ENCODE peak calls at places on chromosomes 3 and 15, in nine cellular contexts. One of them, this sample, is unnamed.

GRCh38 chr15:38053244-38053643 is 118.8 kb downstream of the TMCO5A start:
- DNase-seq in upper lobe of right lung: no peak
- DNase-seq in cardiac fibroblast: no peak
- DNase-seq in BJ: no peak
- DNase-seq in uterus: no peak
- DNase-seq in tibial nerve: no peak
- DNase-seq in HL-60: no peak
- DNase-seq in ovary: no peak
- DNase-seq in gastrocnemius medialis: no peak
- DNase-seq in this sample: no peak

GRCh38 chr3:61901986-61902385 is 340.6 kb downstream of the PTPRG start:
- DNase-seq in upper lobe of right lung: no peak
- DNase-seq in cardiac fibroblast: no peak
- DNase-seq in BJ: no peak
- DNase-seq in uterus: no peak
- DNase-seq in tibial nerve: no peak
- DNase-seq in HL-60: no peak
- DNase-seq in ovary: no peak
- DNase-seq in gastrocnemius medialis: no peak
- DNase-seq in this sample: no peak

GRCh38 chr15:82530606-82531379 is 9.5 kb downstream of the RPS17 start:
- DNase-seq in upper lobe of right lung: peak
- DNase-seq in cardiac fibroblast: peak
- DNase-seq in BJ: no peak
- DNase-seq in uterus: peak
- DNase-seq in tibial nerve: peak
- DNase-seq in HL-60: no peak
- DNase-seq in ovary: peak
- DNase-seq in gastrocnemius medialis: peak
- DNase-seq in this sample: no peak

GRCh38 chr3:13228584-13228983 is 155.4 kb upstream of the IQSEC1 start:
- DNase-seq in upper lobe of right lung: no peak
- DNase-seq in cardiac fibroblast: no peak
- DNase-seq in BJ: no peak
- DNase-seq in uterus: no peak
- DNase-seq in tibial nerve: no peak
- DNase-seq in HL-60: no peak
- DNase-seq in ovary: no peak
- DNase-seq in gastrocnemius medialis: no peak
- DNase-seq in this sample: no peak

GRCh38 chr15:101536875-101537405 is 47.4 kb upstream of the PCSK6 start:
- DNase-seq in upper lobe of right lung: no peak
- DNase-seq in cardiac fibroblast: no peak
- DNase-seq in BJ: no peak
- DNase-seq in uterus: no peak
- DNase-seq in tibial nerve: no peak
- DNase-seq in HL-60: no peak
- DNase-seq in ovary: no peak
- DNase-seq in gastrocnemius medialis: no peak
- DNase-seq in this sample: no peak

GRCh38 chr3:113606539-113607218 is 74.3 kb downstream of the SIDT1 start:
- DNase-seq in upper lobe of right lung: no peak
- DNase-seq in cardiac fibroblast: no peak
- DNase-seq in BJ: no peak
- DNase-seq in uterus: no peak
- DNase-seq in tibial nerve: no peak
- DNase-seq in HL-60: no peak
- DNase-seq in ovary: no peak
- DNase-seq in gastrocnemius medialis: no peak
- DNase-seq in this sample: no peak

GRCh38 chr15:88243895-88244787 is 12.4 kb downstream of the NTRK3 start:
- DNase-seq in upper lobe of right lung: no peak
- DNase-seq in cardiac fibroblast: peak
- DNase-seq in BJ: no peak
- DNase-seq in uterus: no peak
- DNase-seq in tibial nerve: peak
- DNase-seq in HL-60: no peak
- DNase-seq in ovary: no peak
- DNase-seq in gastrocnemius medialis: no peak
- DNase-seq in this sample: no peak

GRCh38 chr3:148991219-148992026 is at the start of gene GYG1:
- DNase-seq in upper lobe of right lung: peak
- DNase-seq in cardiac fibroblast: peak
- DNase-seq in BJ: peak
- DNase-seq in uterus: peak
- DNase-seq in tibial nerve: peak
- DNase-seq in HL-60: no peak
- DNase-seq in ovary: peak
- DNase-seq in gastrocnemius medialis: peak
- DNase-seq in this sample: peak

GRCh38 chr3:105343991-105344390 is 22.7 kb upstream of the ALCAM start:
- DNase-seq in upper lobe of right lung: no peak
- DNase-seq in cardiac fibroblast: no peak
- DNase-seq in BJ: no peak
- DNase-seq in uterus: no peak
- DNase-seq in tibial nerve: no peak
- DNase-seq in HL-60: no peak
- DNase-seq in ovary: no peak
- DNase-seq in gastrocnemius medialis: no peak
- DNase-seq in this sample: no peak

GRCh38 chr3:73141531-73141930 is 80.1 kb downstream of the EBLN2 start:
- DNase-seq in upper lobe of right lung: no peak
- DNase-seq in cardiac fibroblast: no peak
- DNase-seq in BJ: peak
- DNase-seq in uterus: peak
- DNase-seq in tibial nerve: peak
- DNase-seq in HL-60: no peak
- DNase-seq in ovary: peak
- DNase-seq in gastrocnemius medialis: peak
- DNase-seq in this sample: no peak

GRCh38 chr3:39569095-39569494 is 101.6 kb downstream of the MOBP start:
- DNase-seq in upper lobe of right lung: no peak
- DNase-seq in cardiac fibroblast: no peak
- DNase-seq in BJ: no peak
- DNase-seq in uterus: no peak
- DNase-seq in tibial nerve: no peak
- DNase-seq in HL-60: no peak
- DNase-seq in ovary: no peak
- DNase-seq in gastrocnemius medialis: no peak
- DNase-seq in this sample: no peak

GRCh38 chr3:171862993-171863521 is 19.9 kb downstream of the TMEM212 start:
- DNase-seq in upper lobe of right lung: no peak
- DNase-seq in cardiac fibroblast: peak
- DNase-seq in BJ: peak
- DNase-seq in uterus: no peak
- DNase-seq in tibial nerve: no peak
- DNase-seq in HL-60: no peak
- DNase-seq in ovary: peak
- DNase-seq in gastrocnemius medialis: no peak
- DNase-seq in this sample: no peak

GRCh38 chr3:77281721-77282120 is 241.8 kb downstream of the ROBO2 start:
- DNase-seq in upper lobe of right lung: no peak
- DNase-seq in cardiac fibroblast: no peak
- DNase-seq in BJ: no peak
- DNase-seq in uterus: no peak
- DNase-seq in tibial nerve: no peak
- DNase-seq in HL-60: no peak
- DNase-seq in ovary: no peak
- DNase-seq in gastrocnemius medialis: no peak
- DNase-seq in this sample: no peak

GRCh38 chr15:42131826-42132806 is 24.3 kb downstream of the PLA2G4F start:
- DNase-seq in upper lobe of right lung: peak
- DNase-seq in cardiac fibroblast: no peak
- DNase-seq in BJ: no peak
- DNase-seq in uterus: no peak
- DNase-seq in tibial nerve: no peak
- DNase-seq in HL-60: no peak
- DNase-seq in ovary: no peak
- DNase-seq in gastrocnemius medialis: no peak
- DNase-seq in this sample: no peak

GRCh38 chr3:177195941-177196472 is 1.3 kb downstream of the TBL1XR1 start:
- DNase-seq in upper lobe of right lung: no peak
- DNase-seq in cardiac fibroblast: peak
- DNase-seq in BJ: no peak
- DNase-seq in uterus: no peak
- DNase-seq in tibial nerve: peak
- DNase-seq in HL-60: peak
- DNase-seq in ovary: no peak
- DNase-seq in gastrocnemius medialis: no peak
- DNase-seq in this sample: no peak

GRCh38 chr15:51312754-51313390 is 25.5 kb downstream of the CYP19A1 start:
- DNase-seq in upper lobe of right lung: no peak
- DNase-seq in cardiac fibroblast: peak
- DNase-seq in BJ: no peak
- DNase-seq in uterus: no peak
- DNase-seq in tibial nerve: no peak
- DNase-seq in HL-60: no peak
- DNase-seq in ovary: no peak
- DNase-seq in gastrocnemius medialis: no peak
- DNase-seq in this sample: no peak

GRCh38 chr3:32912046-32912445 is 39.4 kb upstream of the CCR4 start:
- DNase-seq in upper lobe of right lung: no peak
- DNase-seq in cardiac fibroblast: no peak
- DNase-seq in BJ: no peak
- DNase-seq in uterus: no peak
- DNase-seq in tibial nerve: no peak
- DNase-seq in HL-60: no peak
- DNase-seq in ovary: no peak
- DNase-seq in gastrocnemius medialis: no peak
- DNase-seq in this sample: no peak

DNA sequence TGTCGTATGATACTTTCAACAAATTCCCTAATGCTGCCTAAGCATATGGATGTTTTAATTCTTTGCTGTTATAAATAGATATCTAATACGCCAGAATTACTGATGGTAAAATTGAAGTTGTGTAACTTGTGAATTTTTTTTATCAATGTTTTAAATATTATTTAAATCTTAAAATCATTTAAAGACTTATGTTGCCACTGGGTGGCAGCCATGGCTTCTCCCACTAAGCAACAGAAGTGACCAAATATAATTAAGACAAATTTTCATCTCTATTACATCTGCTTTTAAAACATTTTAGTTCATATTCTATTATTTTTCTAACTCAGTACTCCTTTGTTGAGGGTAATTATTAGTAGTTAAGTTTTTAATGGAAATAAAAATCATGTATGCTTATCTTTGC is 8.1 kb upstream of the IL20RB start:
- DNase-seq in upper lobe of right lung: no peak
- DNase-seq in cardiac fibroblast: peak
- DNase-seq in BJ: no peak
- DNase-seq in uterus: no peak
- DNase-seq in tibial nerve: no peak
- DNase-seq in HL-60: no peak
- DNase-seq in ovary: no peak
- DNase-seq in gastrocnemius medialis: no peak
- DNase-seq in this sample: no peak
- TF ChIP-seq CTCF in upper lobe of right lung: peak
- TF ChIP-seq CTCF in cardiac fibroblast: peak
- TF ChIP-seq CTCF in BJ: peak
- TF ChIP-seq CTCF in uterus: no peak
- TF ChIP-seq CTCF in tibial nerve: peak
- TF ChIP-seq CTCF in HL-60: no peak
- TF ChIP-seq CTCF in ovary: no peak
- TF ChIP-seq CTCF in gastrocnemius medialis: no peak
- TF ChIP-seq CTCF in this sample: peak

GRCh38 chr3:41159581-41160189 is 39.6 kb upstream of the CTNNB1 start:
- DNase-seq in upper lobe of right lung: no peak
- DNase-seq in cardiac fibroblast: no peak
- DNase-seq in BJ: no peak
- DNase-seq in uterus: no peak
- DNase-seq in tibial nerve: no peak
- DNase-seq in HL-60: no peak
- DNase-seq in ovary: no peak
- DNase-seq in gastrocnemius medialis: no peak
- DNase-seq in this sample: no peak

GRCh38 chr3:41158947-41159346 is 40.4 kb upstream of the CTNNB1 start:
- DNase-seq in upper lobe of right lung: no peak
- DNase-seq in cardiac fibroblast: peak
- DNase-seq in BJ: no peak
- DNase-seq in uterus: no peak
- DNase-seq in tibial nerve: no peak
- DNase-seq in HL-60: no peak
- DNase-seq in ovary: no peak
- DNase-seq in gastrocnemius medialis: no peak
- DNase-seq in this sample: no peak

GRCh38 chr3:41155834-41156233 is 43.5 kb upstream of the CTNNB1 start:
- DNase-seq in upper lobe of right lung: no peak
- DNase-seq in cardiac fibroblast: no peak
- DNase-seq in BJ: no peak
- DNase-seq in uterus: no peak
- DNase-seq in tibial nerve: no peak
- DNase-seq in HL-60: no peak
- DNase-seq in ovary: no peak
- DNase-seq in gastrocnemius medialis: no peak
- DNase-seq in this sample: no peak
- TF ChIP-seq CTCF in upper lobe of right lung: no peak
- TF ChIP-seq CTCF in cardiac fibroblast: no peak
- TF ChIP-seq CTCF in BJ: no peak
- TF ChIP-seq CTCF in uterus: no peak
- TF ChIP-seq CTCF in tibial nerve: no peak
- TF ChIP-seq CTCF in HL-60: no peak
- TF ChIP-seq CTCF in ovary: no peak
- TF ChIP-seq CTCF in gastrocnemius medialis: no peak
- TF ChIP-seq CTCF in this sample: no peak

GRCh38 chr3:87900061-87900460 is 158.7 kb downstream of the CGGBP1 start:
- DNase-seq in upper lobe of right lung: no peak
- DNase-seq in cardiac fibroblast: peak
- DNase-seq in BJ: no peak
- DNase-seq in uterus: no peak
- DNase-seq in tibial nerve: no peak
- DNase-seq in HL-60: no peak
- DNase-seq in ovary: no peak
- DNase-seq in gastrocnemius medialis: no peak
- DNase-seq in this sample: no peak
- TF ChIP-seq CTCF in upper lobe of right lung: peak
- TF ChIP-seq CTCF in cardiac fibroblast: peak
- TF ChIP-seq CTCF in BJ: peak
- TF ChIP-seq CTCF in uterus: no peak
- TF ChIP-seq CTCF in tibial nerve: no peak
- TF ChIP-seq CTCF in HL-60: no peak
- TF ChIP-seq CTCF in ovary: no peak
- TF ChIP-seq CTCF in gastrocnemius medialis: peak
- TF ChIP-seq CTCF in this sample: no peak

DNA sequence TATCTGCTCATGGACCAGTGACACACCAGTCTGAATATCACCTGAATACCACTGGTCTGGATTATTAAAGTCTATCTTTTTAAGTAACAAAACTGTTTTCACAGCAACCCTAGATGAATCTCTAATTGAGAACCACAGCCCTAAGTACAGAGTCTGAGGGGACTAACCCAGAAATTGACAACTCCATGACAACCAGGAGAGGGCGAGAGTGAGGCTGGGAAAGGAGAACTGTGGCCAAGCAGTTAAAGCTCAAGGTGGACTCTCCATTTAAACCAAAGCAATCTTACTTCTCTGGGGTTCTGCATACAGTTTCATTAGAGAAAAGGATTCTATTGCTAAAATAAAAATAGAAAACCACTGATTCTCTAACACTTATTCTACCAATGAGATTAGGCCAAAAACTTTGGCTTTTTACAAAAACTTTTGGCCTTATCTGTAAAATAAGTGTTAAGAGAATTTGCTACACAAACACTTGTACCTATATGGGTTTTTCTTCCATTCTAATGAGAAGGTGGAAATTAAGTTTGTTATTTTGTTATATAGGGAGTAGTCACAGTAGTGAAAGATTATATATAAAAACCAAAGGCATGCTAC is 11.4 kb downstream of the NEK10 start:
- DNase-seq in upper lobe of right lung: no peak
- DNase-seq in cardiac fibroblast: peak
- DNase-seq in BJ: no peak
- DNase-seq in uterus: no peak
- DNase-seq in tibial nerve: peak
- DNase-seq in HL-60: peak
- DNase-seq in ovary: peak
- DNase-seq in gastrocnemius medialis: no peak
- DNase-seq in this sample: no peak
- TF ChIP-seq CTCF in upper lobe of right lung: peak
- TF ChIP-seq CTCF in cardiac fibroblast: peak
- TF ChIP-seq CTCF in BJ: peak
- TF ChIP-seq CTCF in uterus: peak
- TF ChIP-seq CTCF in tibial nerve: peak
- TF ChIP-seq CTCF in HL-60: peak
- TF ChIP-seq CTCF in ovary: no peak
- TF ChIP-seq CTCF in gastrocnemius medialis: peak
- TF ChIP-seq CTCF in this sample: peak